ENCODE peak calls at places on chromosomes 2 and 18, in four cellular contexts. S is stimulated activated CD8-positive, alpha-beta memory T cell treated with anti-CD3 and anti-CD28 coated beads, Interleukin-15, amount 100 ng/mL, for 24 hours; I is right cardiac atrium; J is activated naive CD8-positive, alpha-beta T cell treated with anti-CD3 and anti-CD28 coated beads, Interleukin-2, amount 50 U/mL, for 24 hours. G is an unnamed sample.

GRCh38 chr2:130387804-130388203 is 31.9 kb downstream of the PTPN18 start:
- DNase-seq in S (no peak), I (peak; percentile 50), J (no peak), G (no peak)

GRCh38 chr2:219902870-219903269 is 275.4 kb downstream of the SLC4A3 start:
- DNase-seq in S (no peak), I (no peak), J (no peak), G (no peak)

GRCh38 chr2:206968139-206969086 is 29.1 kb downstream of the CPO start:
- DNase-seq in S (no peak), I (no peak), J (no peak), G (no peak)

GRCh38 chr2:207791579-207792243 is 22.0 kb upstream of the FZD5 start:
- DNase-seq in S (no peak), I (no peak), J (no peak), G (no peak)

GRCh38 chr2:163659224-163659623 is 76.6 kb downstream of the FIGN start:
- DNase-seq in S (no peak), I (no peak), J (no peak), G (no peak)

GRCh38 chr2:208366215-208367132 is 40.1 kb upstream of the PTH2R start:
- DNase-seq in S (no peak), I (no peak), J (no peak), G (no peak)

GRCh38 chr2:23023722-23024121 is 361.3 kb upstream of the KLHL29 start:
- DNase-seq in S (no peak), I (no peak), J (no peak), G (no peak)

GRCh38 chr2:120421830-120422175 is 75.9 kb downstream of the INHBB start:
- DNase-seq in S (no peak), I (no peak), J (no peak), G (no peak)

GRCh38 chr2:172397136-172397825 is 30.1 kb upstream of the ITGA6 start:
- DNase-seq in S (no peak), I (no peak), J (no peak), G (no peak)

GRCh38 chr18:59263566-59264135 is 9.6 kb downstream of the RAX start:
- DNase-seq in S (no peak), I (no peak), J (no peak), G (no peak)